ENCODE peak calls at places on chromosome 12, in eight cellular contexts. D is activated CD4-positive, CD25-positive, alpha-beta regulatory T cell treated with anti-CD3 and anti-CD28 coated beads, Interleukin-2, amount 50 U/mL, for 72 hours; I is CD4-positive, alpha-beta memory T cell; C is substantia nigra; W is KBM-7; P is pons; J is colonic mucosa; M is activated naive CD4-positive, alpha-beta T cell treated with Interleukin-2 at 50 U/mL for 16 hours. O is an unnamed sample.
A peak's percentile ranks its signal among the peaks of the same experiment; 100 is the strongest.

GRCh38 chr12:32365473-32366064 is 33.8 kb upstream of the FGD4 start:
- DNase-seq in D (no peak), I (peak; percentile 34), C (peak; percentile 10), W (peak; percentile 77), P (peak; percentile 82), J (peak; percentile 66), M (peak; percentile 21), O (peak; percentile 47)

GRCh38 chr12:3150820-3151590 is 73.8 kb downstream of the TSPAN9 start:
- DNase-seq in D (no peak), I (no peak), C (no peak), W (no peak), P (no peak), J (no peak), M (no peak), O (no peak)

GRCh38 chr12:54370218-54370730 is 6.0 kb upstream of the GPR84 start:
- DNase-seq in D (peak; percentile 53), I (no peak), C (peak; percentile 55), W (no peak), P (no peak), J (peak; percentile 81), M (no peak), O (no peak)

GRCh38 chr12:132986885-132987225 is 688 bp downstream of the ZNF26 start:
- DNase-seq in D (no peak), I (no peak), C (no peak), W (no peak), P (no peak), J (no peak), M (no peak), O (no peak)

GRCh38 chr12:132140918-132141841 is 2.9 kb downstream of the DDX51 start:
- DNase-seq in D (no peak), I (no peak), C (no peak), W (no peak), P (no peak), J (no peak), M (no peak), O (no peak)

GRCh38 chr12:68310370-68310769 is 21.8 kb downstream of the MDM1 start:
- DNase-seq in D (no peak), I (no peak), C (no peak), W (no peak), P (no peak), J (no peak), M (no peak), O (no peak)

GRCh38 chr12:101813117-101813516 is 17.6 kb downstream of the GNPTAB start:
- DNase-seq in D (no peak), I (no peak), C (no peak), W (no peak), P (no peak), J (no peak), M (no peak), O (no peak)

GRCh38 chr12:63037721-63038120 is 102.8 kb upstream of the PPM1H start:
- DNase-seq in D (no peak), I (no peak), C (no peak), W (no peak), P (no peak), J (no peak), M (no peak), O (no peak)

GRCh38 chr12:28065374-28065773 is 92.8 kb upstream of the PTHLH start:
- DNase-seq in D (no peak), I (no peak), C (no peak), W (no peak), P (no peak), J (no peak), M (no peak), O (no peak)

GRCh38 chr12:111819191-111820158 is 22.6 kb upstream of the MAPKAPK5 start:
- DNase-seq in D (no peak), I (no peak), C (no peak), W (no peak), P (no peak), J (peak; percentile 50), M (no peak), O (no peak)

GRCh38 chr12:54680374-54680773 is 32.2 kb upstream of the DCD start:
- DNase-seq in D (no peak), I (no peak), C (no peak), W (peak; percentile 55), P (no peak), J (peak; percentile 23), M (peak; percentile 7), O (no peak)

GRCh38 chr12:107864235-107864634 is 89.7 kb downstream of the ASCL4 start:
- DNase-seq in D (no peak), I (no peak), C (no peak), W (no peak), P (no peak), J (no peak), M (no peak), O (no peak)

GRCh38 chr12:106135781-106136180 is 3.0 kb downstream of the NUAK1 start:
- DNase-seq in D (no peak), I (no peak), C (no peak), W (no peak), P (no peak), J (no peak), M (no peak), O (no peak)

GRCh38 chr12:97142737-97143450 is 235.8 kb downstream of the NEDD1 start:
- DNase-seq in D (no peak), I (no peak), C (no peak), W (no peak), P (peak; percentile 8), J (no peak), M (no peak), O (no peak)

GRCh38 chr12:94047781-94048567 is 100.4 kb upstream of the PLXNC1 start:
- DNase-seq in D (no peak), I (no peak), C (no peak), W (no peak), P (no peak), J (no peak), M (no peak), O (no peak)

GRCh38 chr12:33226671-33227070 is 212.9 kb downstream of the SYT10 start:
- DNase-seq in D (no peak), I (no peak), C (no peak), W (no peak), P (no peak), J (no peak), M (no peak), O (no peak)

GRCh38 chr12:85530486-85530885 is 250.5 kb downstream of the ALX1 start:
- DNase-seq in D (no peak), I (no peak), C (no peak), W (no peak), P (no peak), J (no peak), M (no peak), O (no peak)